ENCODE peak calls at places on chromosomes 6 and 20, in four cellular contexts. K, B, F and G are unnamed samples.
A peak's percentile ranks its signal among the peaks of the same experiment; 100 is the strongest.

GRCh38 chr6:111843347-111844147 is 29.7 kb downstream of the FYN start:
- DNase-seq in K (no peak), B (no peak), F (no peak), G (no peak)

GRCh38 chr20:8457978-8458377 is 325.9 kb downstream of the PLCB1 start:
- DNase-seq in K (no peak), B (no peak), F (no peak), G (no peak)

GRCh38 chr6:165654144-165654543 is 8.9 kb downstream of the PDE10A start:
- DNase-seq in K (no peak), B (no peak), F (no peak), G (no peak)

GRCh38 chr6:106084106-106084963 is 1.8 kb upstream of the PRDM1 start:
- DNase-seq in K (no peak), B (peak; percentile 25), F (peak; percentile 55), G (peak; percentile 98)

GRCh38 chr20:36542019-36542488 is 735 bp downstream of the MYL9 start:
- DNase-seq in K (no peak), B (no peak), F (no peak), G (no peak)

GRCh38 chr20:43774754-43775153 is 48.0 kb upstream of the GTSF1L start:
- DNase-seq in K (no peak), B (no peak), F (no peak), G (no peak)

GRCh38 chr6:45710304-45710821 is 305.3 kb downstream of the CLIC5 start:
- DNase-seq in K (peak; percentile 45), B (no peak), F (no peak), G (no peak)

GRCh38 chr20:20371133-20371532 is 3.2 kb downstream of the INSM1 start:
- DNase-seq in K (no peak), B (no peak), F (no peak), G (no peak)

GRCh38 chr6:8006208-8006607 is 58.0 kb downstream of the BLOC1S5 start:
- DNase-seq in K (no peak), B (no peak), F (peak; percentile 47), G (no peak)

GRCh38 chr20:62405108-62405980 is 1.7 kb downstream of the CABLES2 start:
- DNase-seq in K (no peak), B (no peak), F (no peak), G (peak; percentile 25)

GRCh38 chr20:24909086-24909780 is 39.8 kb upstream of the CST7 start:
- DNase-seq in K (no peak), B (no peak), F (no peak), G (no peak)

GRCh38 chr6:106334646-106335448 is 9.3 kb upstream of the ATG5 start:
- DNase-seq in K (no peak), B (peak; percentile 33), F (peak; percentile 33), G (peak; percentile 53)

GRCh38 chr6:159981591-159982245 is 12.8 kb downstream of the IGF2R start:
- DNase-seq in K (no peak), B (peak; percentile 37), F (no peak), G (peak; percentile 81)

GRCh38 chr20:16821211-16822089 is 73.3 kb downstream of the OTOR start:
- DNase-seq in K (no peak), B (no peak), F (peak; percentile 25), G (peak; percentile 60)

GRCh38 chr6:137389150-137389664 is 105.0 kb downstream of the OLIG3 start:
- DNase-seq in K (no peak), B (no peak), F (no peak), G (peak; percentile 75)

GRCh38 chr6:353642-354614 is 37.6 kb upstream of the IRF4 start:
- DNase-seq in K (no peak), B (no peak), F (no peak), G (peak; percentile 15)

GRCh38 chr6:134379086-134379485 is 61.2 kb upstream of the SGK1 start:
- DNase-seq in K (no peak), B (no peak), F (no peak), G (peak; percentile 25)

GRCh38 chr20:49275634-49276033 is 2.2 kb downstream of the ZNFX1 start:
- DNase-seq in K (no peak), B (no peak), F (no peak), G (peak; percentile 81)

GRCh38 chr20:32282461-32282860 is 5.0 kb downstream of the KIF3B start:
- DNase-seq in K (no peak), B (no peak), F (peak; percentile 82), G (no peak)

GRCh38 chr20:43448748-43449535 is 8.8 kb upstream of the SRSF6 start:
- DNase-seq in K (no peak), B (peak; percentile 37), F (peak; percentile 30), G (peak; percentile 40)

GRCh38 chr6:147071786-147072185 is 132.4 kb upstream of the STXBP5 start:
- DNase-seq in K (no peak), B (no peak), F (no peak), G (no peak)

GRCh38 chr20:364905-365794 is 15.4 kb upstream of the TRIB3 start:
- DNase-seq in K (no peak), B (no peak), F (no peak), G (peak; percentile 88)

GRCh38 chr20:3315110-3315509 is 76.1 kb upstream of the SLC4A11 start:
- DNase-seq in K (no peak), B (no peak), F (no peak), G (no peak)